ENCODE peak calls at places on chromosomes 3 and 15, in five cellular contexts. N is T-cell, S is GM12892, K is left cardiac atrium, B is HTR-8/SVneo. P is an unnamed sample.

GRCh38 chr15:37095197-37095992 is 5.0 kb downstream of the MEIS2 start:
- DNase-seq in N (no peak), S (no peak), K (no peak), B (no peak), P (peak)

GRCh38 chr3:33717616-33717865 is 513 bp downstream of the CLASP2 start:
- DNase-seq in N (no peak), S (no peak), K (peak), B (no peak), P (peak)

GRCh38 chr3:198106265-198106664 is 146.2 kb downstream of the LMLN start:
- DNase-seq in N (no peak), S (no peak), K (no peak), B (no peak), P (no peak)

GRCh38 chr3:128895843-128896365 is 16.5 kb downstream of the ACAD9 start:
- DNase-seq in N (no peak), S (no peak), K (no peak), B (no peak), P (no peak)

GRCh38 chr3:61451841-61452240 is 109.5 kb upstream of the PTPRG start:
- DNase-seq in N (no peak), S (no peak), K (no peak), B (no peak), P (no peak)

GRCh38 chr15:85557385-85557784 is 177.0 kb downstream of the AKAP13 start:
- DNase-seq in N (no peak), S (no peak), K (no peak), B (no peak), P (no peak)

GRCh38 chr3:74624301-74624700 is 9.8 kb upstream of the CNTN3 start:
- DNase-seq in N (no peak), S (no peak), K (no peak), B (no peak), P (no peak)

GRCh38 chr15:74780983-74781672 is 752 bp upstream of the CSK start:
- DNase-seq in N (peak), S (no peak), K (no peak), B (no peak), P (no peak)

GRCh38 chr3:180747805-180748361 is 68.6 kb upstream of the CCDC39 start:
- DNase-seq in N (no peak), S (no peak), K (no peak), B (no peak), P (no peak)

GRCh38 chr3:150062492-150062891 is 91.8 kb upstream of the PFN2 start:
- DNase-seq in N (no peak), S (no peak), K (no peak), B (no peak), P (no peak)

GRCh38 chr15:95262866-95263564 is 1031.7 kb downstream of the MCTP2 start:
- DNase-seq in N (no peak), S (no peak), K (no peak), B (no peak), P (no peak)

GRCh38 chr3:94101860-94102259 is 39.0 kb downstream of the NSUN3 start:
- DNase-seq in N (no peak), S (no peak), K (no peak), B (peak), P (no peak)

GRCh38 chr3:178754852-178755510 is 218.7 kb downstream of the KCNMB2 start:
- DNase-seq in N (no peak), S (no peak), K (no peak), B (no peak), P (no peak)

GRCh38 chr15:81379269-81379668 is 5.3 kb upstream of the TMC3 start:
- DNase-seq in N (no peak), S (no peak), K (no peak), B (no peak), P (no peak)

GRCh38 chr3:167350245-167350862 is 29.7 kb downstream of the ZBBX start:
- DNase-seq in N (no peak), S (no peak), K (no peak), B (peak), P (no peak)

GRCh38 chr15:62740141-62741004 is 302.2 kb upstream of the TPM1 start:
- DNase-seq in N (no peak), S (no peak), K (no peak), B (no peak), P (peak)

GRCh38 chr3:194756460-194757355 is 71.0 kb downstream of the FAM43A start:
- DNase-seq in N (no peak), S (no peak), K (no peak), B (no peak), P (peak)

GRCh38 chr15:99504071-99504822 is 61.5 kb upstream of the MEF2A start:
- DNase-seq in N (no peak), S (no peak), K (no peak), B (no peak), P (no peak)

GRCh38 chr3:63228087-63228486 is 50.0 kb upstream of the SYNPR start:
- DNase-seq in N (no peak), S (no peak), K (no peak), B (no peak), P (no peak)

GRCh38 chr3:81864273-81864672 is 102.8 kb upstream of the GBE1 start:
- DNase-seq in N (no peak), S (no peak), K (no peak), B (no peak), P (no peak)

GRCh38 chr15:83300826-83301225 is 16.4 kb upstream of the BNC1 start:
- DNase-seq in N (no peak), S (no peak), K (no peak), B (no peak), P (no peak)

GRCh38 chr15:64800476-64800875 is 25.0 kb downstream of the PIF1 start:
- DNase-seq in N (no peak), S (no peak), K (no peak), B (no peak), P (no peak)

GRCh38 chr3:47612178-47612577 is 33.5 kb upstream of the CSPG5 start:
- DNase-seq in N (no peak), S (no peak), K (no peak), B (no peak), P (no peak)

GRCh38 chr15:70212288-70212962 is 114.7 kb upstream of the TLE3 start:
- DNase-seq in N (no peak), S (no peak), K (peak), B (no peak), P (no peak)

GRCh38 chr15:45645026-45645980 is 10.5 kb downstream of the SQOR start:
- DNase-seq in N (no peak), S (no peak), K (peak), B (no peak), P (no peak)

GRCh38 chr15:34109775-34110663 is 8.1 kb downstream of the PGBD4 start:
- DNase-seq in N (no peak), S (no peak), K (no peak), B (peak), P (no peak)

GRCh38 chr3:120171134-120171863 is 77.1 kb upstream of the GSK3B start:
- DNase-seq in N (no peak), S (no peak), K (no peak), B (no peak), P (no peak)

GRCh38 chr15:96322401-96323249 is 7.9 kb upstream of the NR2F2 start:
- DNase-seq in N (no peak), S (no peak), K (peak), B (no peak), P (no peak)

GRCh38 chr3:17118771-17119170 is 234.0 kb downstream of the PLCL2 start:
- DNase-seq in N (no peak), S (no peak), K (no peak), B (no peak), P (no peak)

GRCh38 chr15:101445562-101446526 is 43.7 kb downstream of the PCSK6 start:
- DNase-seq in N (no peak), S (no peak), K (peak), B (peak), P (no peak)